ENCODE peak calls at places on chromosomes 6 and 20, in seven cellular contexts. C is lower lobe of right lung; J is stimulated activated CD4-positive, alpha-beta T cell treated with anti-CD3 and anti-CD28 coated beads, Interleukin-4, amount 100 ng/mL, for 48 hours; L is iris pigment epithelial cell; R is D341Med; S is AG10803; F is GF-D8. A is an unnamed sample.

GRCh38 chr20:42123981-42124473 is 505.9 kb upstream of the CHD6 start:
- DNase-seq in L (no peak), J (no peak), F (no peak), C (no peak), R (no peak), S (no peak), A (no peak)

GRCh38 chr6:105926318-105926717 is 159.8 kb upstream of the PRDM1 start:
- DNase-seq in C (no peak), S (no peak), F (no peak), J (no peak), L (no peak), R (no peak), A (no peak)

GRCh38 chr6:111789593-111789992 is 83.7 kb downstream of the FYN start:
- DNase-seq in F (no peak), R (no peak), J (no peak), S (peak), C (no peak), L (peak), A (no peak)

GRCh38 chr6:116531675-116532570 is 13.6 kb downstream of the TRAPPC3L start:
- DNase-seq in F (peak), C (peak), J (peak), R (peak), L (peak), S (peak), A (peak)

GRCh38 chr20:905396-905961 is 10.7 kb downstream of the ANGPT4 start:
- DNase-seq in L (no peak), C (no peak), S (no peak), R (no peak), F (peak), J (no peak), A (no peak)

GRCh38 chr6:32370510-32370909 is 1.2 kb downstream of the TSBP1 start:
- DNase-seq in S (peak), F (no peak), L (peak), C (no peak), R (no peak), J (no peak), A (no peak)

GRCh38 chr6:138815797-138816528 is 20.1 kb downstream of the ECT2L start:
- DNase-seq in S (peak), C (no peak), R (peak), J (no peak), F (peak), L (peak), A (no peak)

GRCh38 chr20:46895906-46896242 is 1.2 kb downstream of the EYA2 start:
- DNase-seq in R (no peak), C (no peak), L (no peak), S (no peak), J (no peak), F (no peak), A (no peak)

GRCh38 chr6:84408028-84408427 is 180.6 kb upstream of the CEP162 start:
- DNase-seq in L (no peak), R (no peak), C (no peak), F (no peak), S (peak), J (no peak), A (no peak)

GRCh38 chr20:48294196-48294595 is 508.9 kb upstream of the SULF2 start:
- DNase-seq in F (no peak), J (no peak), L (peak), R (no peak), C (no peak), S (peak), A (no peak)

GRCh38 chr6:126361832-126362231 is 21.9 kb downstream of the CENPW start:
- DNase-seq in J (no peak), C (no peak), F (no peak), L (no peak), R (no peak), S (no peak), A (no peak)

GRCh38 chr6:109050012-109050411 is 44.6 kb downstream of the SESN1 start:
- DNase-seq in R (no peak), L (no peak), C (no peak), J (no peak), S (no peak), F (no peak), A (no peak)

GRCh38 chr20:64216036-64216435 is 39.5 kb upstream of the PCMTD2 start:
- DNase-seq in R (no peak), S (no peak), F (no peak), C (no peak), L (no peak), J (no peak), A (no peak)

GRCh38 chr6:4950849-4951533 is 52.8 kb downstream of the RPP40 start:
- DNase-seq in J (no peak), S (no peak), L (no peak), C (no peak), F (no peak), R (no peak), A (no peak)

GRCh38 chr6:150183105-150183504 is 40.3 kb downstream of the PPP1R14C start:
- DNase-seq in R (no peak), F (no peak), L (no peak), C (no peak), S (no peak), J (no peak), A (no peak)

GRCh38 chr6:25014806-25015560 is 79.2 kb upstream of the RIPOR2 start:
- DNase-seq in F (no peak), C (no peak), S (peak), R (no peak), L (peak), J (no peak), A (no peak)

GRCh38 chr20:51862796-51863195 is 60.5 kb upstream of the SALL4 start:
- DNase-seq in J (no peak), C (no peak), R (no peak), L (peak), S (peak), F (no peak), A (no peak)

GRCh38 chr20:49278817-49279676 is 1.2 kb upstream of the ZNFX1 start:
- DNase-seq in S (peak), F (no peak), R (no peak), L (no peak), C (peak), J (no peak), A (no peak)

GRCh38 chr6:7978736-7979135 is 68.1 kb upstream of the TXNDC5 start:
- DNase-seq in L (peak), F (peak), C (no peak), R (peak), J (no peak), S (no peak), A (no peak)

GRCh38 chr20:40991181-40991889 is 37.3 kb upstream of the TOP1 start:
- DNase-seq in R (no peak), F (peak), J (no peak), C (peak), L (peak), S (no peak), A (no peak)

GRCh38 chr6:19731286-19731685 is 105.9 kb upstream of the ID4 start:
- DNase-seq in R (no peak), F (no peak), C (no peak), J (no peak), L (peak), S (peak), A (no peak)

GRCh38 chr20:41701596-41702350 is 83.6 kb upstream of the CHD6 start:
- DNase-seq in F (no peak), C (no peak), R (no peak), S (peak), J (no peak), L (no peak), A (no peak)

GRCh38 chr20:34904202-34904621 is 27.8 kb downstream of the ACSS2 start:
- DNase-seq in C (no peak), S (no peak), J (no peak), F (no peak), L (no peak), R (no peak), A (no peak)

GRCh38 chr6:26754212-26754611 is 94.7 kb upstream of the ZNF322 start:
- DNase-seq in J (no peak), C (no peak), R (no peak), S (no peak), L (no peak), F (no peak), A (no peak)

GRCh38 chr6:26545617-26546016 is 7.5 kb downstream of the HMGN4 start:
- DNase-seq in R (no peak), L (no peak), J (no peak), S (no peak), C (no peak), F (no peak), A (no peak)

GRCh38 chr6:14713966-14714631 is 531.8 kb upstream of the JARID2 start:
- DNase-seq in C (no peak), F (no peak), S (no peak), L (no peak), J (no peak), R (no peak), A (no peak)

GRCh38 chr6:34248198-34248726 is 544 bp downstream of the SMIM29 start:
- DNase-seq in R (peak), F (no peak), S (peak), L (peak), C (peak), J (no peak), A (peak)

GRCh38 chr6:151022492-151022891 is 157.0 kb downstream of the MTHFD1L start:
- DNase-seq in J (no peak), F (no peak), R (no peak), L (no peak), C (no peak), S (no peak), A (no peak)

GRCh38 chr6:130259140-130259539 is 36.4 kb upstream of the SAMD3 start:
- DNase-seq in L (no peak), R (no peak), C (no peak), J (no peak), S (no peak), F (no peak), A (no peak)

GRCh38 chr6:27862396-27863061 is 49.7 kb downstream of the OR2B2 start:
- DNase-seq in F (no peak), J (no peak), S (no peak), R (no peak), C (no peak), L (peak), A (no peak)

GRCh38 chr6:157075549-157076426 is 247.5 kb downstream of the TMEM242 start:
- DNase-seq in F (no peak), C (no peak), R (no peak), J (no peak), S (no peak), L (peak), A (no peak)

GRCh38 chr20:36585410-36586125 is 12.2 kb downstream of the TGIF2 start:
- DNase-seq in C (no peak), J (no peak), F (no peak), R (no peak), S (peak), L (no peak), A (no peak)

GRCh38 chr20:41619360-41620115 is 1.4 kb upstream of the CHD6 start:
- DNase-seq in C (no peak), L (no peak), S (peak), R (no peak), J (no peak), F (no peak), A (no peak)

GRCh38 chr6:164859791-164860190 is 449.6 kb downstream of the C6orf118 start:
- DNase-seq in S (no peak), C (no peak), J (no peak), L (no peak), F (no peak), R (no peak), A (no peak)

GRCh38 chr6:32700391-32701040 is 34.1 kb upstream of the HLA-DQB1 start:
- DNase-seq in C (no peak), R (peak), J (peak), L (peak), F (no peak), S (peak), A (no peak)

GRCh38 chr20:25604611-25605010 is 19.2 kb downstream of the NANP start:
- DNase-seq in R (no peak), L (no peak), C (no peak), S (no peak), F (no peak), J (no peak), A (no peak)

GRCh38 chr6:84002226-84002625 is 31.3 kb upstream of the MRAP2 start:
- DNase-seq in R (no peak), S (no peak), J (no peak), L (no peak), C (no peak), F (no peak), A (no peak)

GRCh38 chr6:131281471-131282270 is 146.4 kb downstream of the AKAP7 start:
- DNase-seq in F (no peak), C (peak), J (peak), L (peak), R (no peak), S (peak), A (no peak)

A was measured in NK-92 treated with Interleukin-12 subunit alpha and Interleukin-12 subunit beta, amount 100 ng/mL, for 24 hours.